ENCODE peak calls at places on chromosome 14, in six cellular contexts. P is A549, Z is foreskin fibroblast, F is Calu3, L is GM06990, M is body of pancreas. T is an unnamed sample.
A peak's percentile ranks its signal among the peaks of the same experiment; 100 is the strongest.

GRCh38 chr14:43143106-43143505 is 1364.0 kb downstream of the FSCB start:
- DNase-seq in P (no peak), Z (no peak), F (no peak), L (no peak), M (no peak), T (no peak)

GRCh38 chr14:100901391-100902183 is 1.9 kb downstream of the RTL1 start:
- DNase-seq in P (no peak), Z (no peak), F (no peak), L (no peak), M (no peak), T (peak; percentile 37)

GRCh38 chr14:44979740-44980346 is 17.9 kb downstream of the TOGARAM1 start:
- DNase-seq in P (no peak), Z (no peak), F (no peak), L (no peak), M (peak; percentile 75), T (peak; percentile 72)

GRCh38 chr14:72851660-72852059 is 42.2 kb downstream of the DPF3 start:
- DNase-seq in P (no peak), Z (no peak), F (no peak), L (no peak), M (no peak), T (no peak)

GRCh38 chr14:97848351-97848980 is 1051.3 kb downstream of the VRK1 start:
- DNase-seq in P (no peak), Z (no peak), F (no peak), L (no peak), M (no peak), T (no peak)

GRCh38 chr14:94884616-94885230 is 114.8 kb upstream of the GSC start:
- DNase-seq in P (no peak), Z (no peak), F (no peak), L (no peak), M (no peak), T (no peak)

GRCh38 chr14:55832122-55832911 is 252.3 kb downstream of the KTN1 start:
- DNase-seq in P (peak; percentile 89), Z (peak; percentile 43), F (peak; percentile 61), L (no peak), M (no peak), T (no peak)

GRCh38 chr14:43956741-43957140 is 550.3 kb downstream of the FSCB start:
- DNase-seq in P (no peak), Z (no peak), F (no peak), L (no peak), M (no peak), T (no peak)

GRCh38 chr14:52049271-52049670 is 19.6 kb downstream of the NID2 start:
- DNase-seq in P (no peak), Z (no peak), F (no peak), L (no peak), M (no peak), T (no peak)

GRCh38 chr14:93115920-93116675 is at the start of gene ITPK1:
- DNase-seq in P (peak; percentile 58), Z (peak; percentile 78), F (peak; percentile 59), L (peak; percentile 83), M (peak; percentile 65), T (no peak)

GRCh38 chr14:77508249-77508648 is 9.6 kb upstream of the ISM2 start:
- DNase-seq in P (peak; percentile 43), Z (peak; percentile 75), F (no peak), L (no peak), M (no peak), T (no peak)

GRCh38 chr14:52558688-52559087 is 6.1 kb downstream of the GPR137C start:
- DNase-seq in P (no peak), Z (no peak), F (no peak), L (no peak), M (no peak), T (no peak)

GRCh38 chr14:50344116-50344775 is 32.1 kb downstream of the DMAC2L start:
- DNase-seq in P (no peak), Z (no peak), F (no peak), L (peak; percentile 22), M (no peak), T (no peak)

GRCh38 chr14:73237219-73237785 is at the start of gene PAPLN:
- DNase-seq in P (peak; percentile 68), Z (peak; percentile 45), F (peak; percentile 24), L (no peak), M (peak; percentile 25), T (no peak)

GRCh38 chr14:69056389-69056788 is 77.3 kb upstream of the ACTN1 start:
- DNase-seq in P (no peak), Z (peak; percentile 55), F (no peak), L (no peak), M (no peak), T (no peak)

GRCh38 chr14:77376380-77376770 is 519 bp downstream of the TMED8 start:
- DNase-seq in P (peak; percentile 15), Z (no peak), F (peak; percentile 23), L (no peak), M (peak; percentile 10), T (no peak)

GRCh38 chr14:55373784-55374725 is 37.6 kb downstream of the ATG14 start:
- DNase-seq in P (no peak), Z (peak; percentile 60), F (no peak), L (no peak), M (no peak), T (no peak)

GRCh38 chr14:34912182-34912581 is 37.0 kb upstream of the BAZ1A start:
- DNase-seq in P (peak; percentile 33), Z (no peak), F (no peak), L (no peak), M (no peak), T (no peak)

GRCh38 chr14:89767861-89768268 is 186.7 kb downstream of the EFCAB11 start:
- DNase-seq in P (peak; percentile 38), Z (peak; percentile 72), F (peak; percentile 25), L (peak; percentile 73), M (peak; percentile 39), T (no peak)

GRCh38 chr14:24131549-24131966 is 1.1 kb downstream of the FITM1 start:
- DNase-seq in P (no peak), Z (no peak), F (no peak), L (no peak), M (no peak), T (no peak)

GRCh38 chr14:24135584-24135833 is 485 bp upstream of the PSME1 start:
- DNase-seq in P (no peak), Z (no peak), F (no peak), L (no peak), M (no peak), T (no peak)

GRCh38 chr14:24132976-24133375 is 2.5 kb downstream of the FITM1 start:
- DNase-seq in P (no peak), Z (no peak), F (no peak), L (no peak), M (no peak), T (no peak)

GRCh38 chr14:24132061-24132685 is 1.7 kb downstream of the FITM1 start:
- DNase-seq in P (no peak), Z (no peak), F (no peak), L (peak; percentile 58), M (peak; percentile 88), T (peak; percentile 86)

GRCh38 chr14:24133730-24134129 is 2.3 kb upstream of the PSME1 start:
- DNase-seq in P (no peak), Z (no peak), F (no peak), L (no peak), M (no peak), T (no peak)
- TF ChIP-seq CTCF in P (no peak), Z (no peak), F (no peak), L (no peak), M (no peak), T (no peak)

DNA sequence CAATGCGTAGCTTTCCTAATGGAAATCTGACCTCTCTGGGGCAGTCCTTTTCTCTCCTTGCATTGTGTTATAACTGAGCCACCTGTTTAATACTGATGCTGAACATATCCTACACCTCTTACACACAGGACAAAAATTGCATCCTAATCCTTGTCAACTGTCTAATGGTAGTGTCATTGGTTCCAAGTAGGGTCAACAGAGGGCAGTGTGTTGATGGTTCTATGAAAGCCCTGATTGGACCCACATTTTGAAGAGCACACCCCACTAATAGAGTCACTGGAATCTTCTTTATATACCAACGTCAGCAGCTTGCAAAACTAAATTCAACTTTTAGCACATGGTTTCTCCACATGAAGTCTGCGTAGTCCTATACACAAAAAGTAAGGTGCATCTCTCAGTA is 148.2 kb downstream of the SLC25A21 start:
- DNase-seq in P (peak; percentile 9), Z (no peak), F (no peak), L (no peak), M (no peak), T (no peak)
- TF ChIP-seq CTCF in P (peak; percentile 23), Z (no peak), F (no peak), L (peak; percentile 31), M (no peak), T (no peak)

GRCh38 chr14:61607570-61608244 is 87.6 kb upstream of the HIF1A start:
- DNase-seq in P (no peak), Z (peak; percentile 33), F (no peak), L (no peak), M (no peak), T (no peak)
- TF ChIP-seq CTCF in P (no peak), Z (no peak), F (no peak), L (peak; percentile 11), M (no peak), T (no peak)

DNA sequence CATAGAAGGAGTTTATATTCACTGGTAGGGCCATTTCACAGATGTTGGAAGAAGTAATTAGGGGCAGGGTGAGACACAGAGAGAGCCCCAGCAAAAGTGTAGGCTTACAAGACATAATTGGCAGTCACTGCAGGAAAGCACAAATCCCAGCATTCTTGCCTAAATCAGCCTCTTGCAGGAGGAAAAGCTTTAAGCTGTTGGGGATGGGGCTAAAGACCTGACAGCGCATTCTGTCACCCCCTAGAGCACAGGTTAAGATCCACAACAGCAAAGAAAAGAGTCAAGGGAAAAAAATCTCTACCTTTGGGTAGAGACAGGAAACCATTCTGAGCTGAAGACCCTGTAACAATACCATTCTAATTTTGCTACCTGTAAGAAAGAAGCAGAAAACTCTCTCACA is 409.0 kb downstream of the DAD1 start:
- DNase-seq in P (no peak), Z (no peak), F (no peak), L (no peak), M (no peak), T (no peak)
- TF ChIP-seq CTCF in P (no peak), Z (no peak), F (no peak), L (no peak), M (no peak), T (no peak)

GRCh38 chr14:33849455-33849801 is 101.4 kb downstream of the EGLN3 start:
- DNase-seq in P (no peak), Z (no peak), F (no peak), L (no peak), M (no peak), T (no peak)
- TF ChIP-seq CTCF in P (no peak), Z (no peak), F (no peak), L (no peak), M (no peak), T (no peak)

T was measured in breast epithelium.